ENCODE peak calls at places on chromosomes 3 and 15, in four cellular contexts. J is ELF-1, H is testis, T is iPS-NIHi11. K is an unnamed sample.

GRCh38 chr3:143119009-143119914 is at the start of gene CHST2:
- DNase-seq in J (peak; percentile 77), H (peak; percentile 73), T (peak; percentile 98), K (peak; percentile 88)

GRCh38 chr3:62134061-62134496 is 239.3 kb downstream of the FEZF2 start:
- DNase-seq in J (no peak), H (peak; percentile 30), T (peak; percentile 30), K (no peak)

GRCh38 chr3:56453027-56453426 is 15.2 kb downstream of the ERC2 start:
- DNase-seq in J (no peak), H (no peak), T (no peak), K (no peak)

GRCh38 chr15:72231847-72232461 is 964 bp upstream of the PKM start:
- DNase-seq in J (peak; percentile 41), H (peak; percentile 76), T (peak; percentile 43), K (peak; percentile 84)

GRCh38 chr3:16545413-16546185 is 32.1 kb upstream of the RFTN1 start:
- DNase-seq in J (no peak), H (no peak), T (no peak), K (no peak)

GRCh38 chr3:132972333-132972732 is 65.9 kb upstream of the TMEM108 start:
- DNase-seq in J (no peak), H (no peak), T (no peak), K (no peak)

GRCh38 chr3:134375542-134376384 is 1.5 kb upstream of the AMOTL2 start:
- DNase-seq in J (no peak), H (peak; percentile 9), T (no peak), K (peak; percentile 31)

GRCh38 chr3:15636028-15636709 is 34.6 kb downstream of the BTD start:
- DNase-seq in J (no peak), H (no peak), T (peak; percentile 30), K (peak; percentile 73)

GRCh38 chr3:132245547-132245946 is 71.7 kb upstream of the ACP3 start:
- DNase-seq in J (no peak), H (no peak), T (no peak), K (no peak)

GRCh38 chr3:52234516-52235447 is 4.2 kb downstream of the TWF2 start:
- DNase-seq in J (no peak), H (no peak), T (no peak), K (no peak)

GRCh38 chr3:48157950-48158376 is 30.3 kb downstream of the CDC25A start:
- DNase-seq in J (peak; percentile 71), H (peak; percentile 78), T (peak; percentile 89), K (peak; percentile 80)

GRCh38 chr15:88835646-88836045 is 32.4 kb downstream of the ACAN start:
- DNase-seq in J (no peak), H (no peak), T (no peak), K (no peak)